ENCODE peak calls at places on chromosome 1, in nine cellular contexts. E is tibial nerve; K is GM10248; G is Jurkat, Clone E6-1; Y is posterior cingulate gyrus; P is EL; A is activated T-cell treated with anti-CD3 and anti-CD28 coated beads, Interleukin-2, amount 50 U/mL, for 4 hours; B is NCI-H1105; I is stimulated activated CD4-positive, alpha-beta T cell treated with anti-CD3 and anti-CD28 coated beads, TNF-alpha, amount 100 ng/mL, for 48 hours. N is an unnamed sample.

GRCh38 chr1:225422033-225422605 is 5.7 kb downstream of the LBR start:
- DNase-seq in G (no peak), K (no peak), P (no peak), E (no peak), I (no peak), B (no peak), Y (no peak), A (no peak), N (no peak)

GRCh38 chr1:235866207-235866912 is at the start of gene LYST:
- DNase-seq in G (no peak), A (peak), P (peak), B (peak), K (peak), Y (peak), E (peak), I (no peak), N (peak)

GRCh38 chr1:5644281-5645134 is 347.7 kb downstream of the NPHP4 start:
- DNase-seq in A (no peak), B (no peak), P (no peak), Y (no peak), I (no peak), K (no peak), E (no peak), G (no peak), N (no peak)

GRCh38 chr1:38860464-38860816 is 868 bp upstream of the RRAGC start:
- DNase-seq in B (no peak), K (no peak), P (peak), E (no peak), A (no peak), I (no peak), G (no peak), Y (no peak), N (no peak)

GRCh38 chr1:96472471-96472870 is 249.1 kb upstream of the PTBP2 start:
- DNase-seq in Y (no peak), P (peak), I (no peak), E (no peak), K (no peak), A (no peak), G (no peak), B (no peak), N (peak)

GRCh38 chr1:20073247-20073646 is 3.3 kb downstream of the PLA2G5 start:
- DNase-seq in P (no peak), I (no peak), Y (no peak), B (no peak), A (no peak), E (no peak), G (no peak), K (no peak), N (no peak)

GRCh38 chr1:166080965-166081870 is 85.6 kb downstream of the FAM78B start:
- DNase-seq in G (peak), A (no peak), Y (no peak), E (peak), K (no peak), I (no peak), P (no peak), B (no peak), N (no peak)

GRCh38 chr1:218673170-218673569 is 328.0 kb downstream of the TGFB2 start:
- DNase-seq in I (no peak), Y (no peak), P (no peak), K (no peak), G (no peak), B (no peak), E (no peak), A (no peak), N (no peak)

GRCh38 chr1:36400825-36401601 is 3.3 kb upstream of the LSM10 start:
- DNase-seq in E (peak), I (peak), P (no peak), B (no peak), Y (peak), G (no peak), A (no peak), K (peak), N (no peak)

GRCh38 chr1:206050655-206051235 is 2.2 kb upstream of the RHEX start:
- DNase-seq in P (no peak), I (peak), G (peak), E (no peak), Y (no peak), K (peak), B (no peak), A (peak), N (peak)

N was measured in renal cortical epithelial cell.